ENCODE peak calls at places on chromosomes 5 and 9, in four cellular contexts. U is endothelial cell, Q is coronary artery, V is MCF 10A. Z is an unnamed sample.

GRCh38 chr9:81535542-81536241 is 153.7 kb downstream of the TLE1 start:
- DNase-seq in V (peak; percentile 81), U (no peak), Q (no peak), Z (no peak)

GRCh38 chr5:57804007-57804444 is 321.4 kb upstream of the ACTBL2 start:
- DNase-seq in Q (no peak), U (no peak), V (no peak), Z (no peak)

GRCh38 chr5:23305055-23305454 is 202.4 kb upstream of the PRDM9 start:
- DNase-seq in V (no peak), U (no peak), Q (no peak), Z (no peak)

GRCh38 chr5:85049020-85049419 is 664.3 kb upstream of the EDIL3 start:
- DNase-seq in U (peak; percentile 12), V (peak; percentile 3), Q (no peak), Z (peak; percentile 1)

GRCh38 chr9:127158995-127159801 is 36.8 kb upstream of the ANGPTL2 start:
- DNase-seq in Q (no peak), U (no peak), V (peak; percentile 69), Z (no peak)

GRCh38 chr9:21350787-21351186 is at the start of gene IFNA6:
- DNase-seq in V (no peak), U (no peak), Q (no peak), Z (no peak)

GRCh38 chr5:15463231-15463630 is 36.7 kb upstream of the FBXL7 start:
- DNase-seq in V (no peak), U (no peak), Q (no peak), Z (peak; percentile 17)

GRCh38 chr5:172505403-172505759 is 51.1 kb upstream of the SH3PXD2B start:
- DNase-seq in U (peak; percentile 0), V (no peak), Q (peak; percentile 22), Z (no peak)

GRCh38 chr5:604391-604831 is 7.7 kb upstream of the CEP72 start:
- DNase-seq in Q (no peak), U (no peak), V (no peak), Z (no peak)

GRCh38 chr5:181566-181965 is 9.7 kb upstream of the LRRC14B start:
- DNase-seq in U (no peak), V (no peak), Q (no peak), Z (no peak)

GRCh38 chr9:113796651-113797426 is 79.3 kb upstream of the ZNF618 start:
- DNase-seq in V (no peak), Q (no peak), U (no peak), Z (no peak)

GRCh38 chr5:89478856-89479255 is 595.9 kb upstream of the MEF2C start:
- DNase-seq in V (no peak), U (no peak), Q (no peak), Z (no peak)

GRCh38 chr5:167305591-167306213 is 985.7 kb upstream of the WWC1 start:
- DNase-seq in U (no peak), V (no peak), Q (no peak), Z (no peak)

GRCh38 chr5:100900142-100900795 is 2.8 kb downstream of the ST8SIA4 start:
- DNase-seq in U (peak; percentile 52), V (peak; percentile 60), Q (no peak), Z (no peak)

GRCh38 chr9:70407081-70407503 is 7.4 kb downstream of the KLF9 start:
- DNase-seq in Q (no peak), U (no peak), V (peak; percentile 50), Z (no peak)

GRCh38 chr9:95157491-95158151 is 159.9 kb downstream of the FANCC start:
- DNase-seq in V (peak; percentile 69), Q (no peak), U (no peak), Z (no peak)

GRCh38 chr9:131590907-131591844 is 45.9 kb downstream of the PRRT1B start:
- DNase-seq in U (peak; percentile 77), Q (peak; percentile 85), V (peak; percentile 77), Z (peak; percentile 35)

GRCh38 chr5:139579-140442 is 47.8 kb downstream of the PLEKHG4B start:
- DNase-seq in V (no peak), Q (no peak), U (no peak), Z (no peak)

GRCh38 chr5:95861858-95862561 is 39.5 kb upstream of the GLRX start:
- DNase-seq in Q (no peak), U (no peak), V (peak; percentile 90), Z (no peak)

GRCh38 chr5:74631088-74631960 is 9.2 kb downstream of the ENC1 start:
- DNase-seq in V (peak; percentile 72), U (no peak), Q (no peak), Z (no peak)

GRCh38 chr5:101012880-101013279 is 109.8 kb upstream of the ST8SIA4 start:
- DNase-seq in V (no peak), Q (no peak), U (no peak), Z (no peak)

DNA sequence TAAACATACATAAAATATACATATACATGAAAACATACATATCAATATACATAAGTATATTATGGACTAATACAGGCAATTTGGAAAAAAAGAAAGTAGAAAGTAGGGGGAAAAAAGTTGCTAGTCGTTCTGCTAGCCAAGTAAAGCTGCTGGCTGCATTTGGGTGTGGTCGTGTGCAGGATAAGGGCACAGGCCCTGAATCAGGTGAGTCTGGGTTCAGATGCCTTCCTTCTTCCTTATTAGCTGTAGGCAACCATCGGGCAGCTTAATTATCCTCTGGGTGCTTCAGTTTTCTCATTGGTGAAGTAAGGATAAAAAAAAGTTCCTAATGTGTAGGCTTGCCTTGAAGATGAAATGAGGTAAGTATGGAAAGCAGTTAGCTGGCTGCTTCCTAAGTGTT is 59.2 kb upstream of the SPRY4 start:
- DNase-seq in V (no peak), Q (no peak), U (no peak), Z (no peak)
- TF ChIP-seq CTCF in V (no peak), Q (no peak), U (no peak), Z (no peak)

DNA sequence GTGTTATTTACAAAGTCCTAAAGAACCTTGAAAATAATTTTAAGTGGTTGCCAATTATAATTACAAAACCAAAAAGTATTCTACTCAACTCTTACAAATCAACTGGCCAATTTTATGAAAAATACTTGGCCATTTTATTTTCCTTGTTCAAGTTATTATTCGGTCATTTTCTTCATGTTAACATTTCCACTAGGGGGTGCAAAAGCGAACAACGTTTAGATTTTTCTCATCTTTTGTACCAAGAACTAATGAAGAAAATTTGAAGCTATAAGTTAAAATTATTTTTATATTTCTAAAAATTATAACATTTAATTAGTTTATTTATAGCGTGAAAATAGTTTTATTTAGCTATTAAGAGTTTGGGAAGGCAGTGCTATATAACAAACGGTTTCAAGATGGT is 1453.3 kb downstream of the MAT2B start:
- DNase-seq in Q (no peak), V (peak; percentile 14), U (no peak), Z (no peak)
- TF ChIP-seq CTCF in Q (no peak), V (no peak), U (peak; percentile 40), Z (no peak)

GRCh38 chr9:136572003-136572595 is 26.3 kb upstream of the NOTCH1 start:
- DNase-seq in U (peak; percentile 57), Q (no peak), V (no peak), Z (no peak)
- TF ChIP-seq CTCF in U (no peak), Q (no peak), V (no peak), Z (no peak)

GRCh38 chr5:168366124-168366523 is 74.7 kb downstream of the WWC1 start:
- DNase-seq in Q (no peak), U (peak; percentile 9), V (peak; percentile 87), Z (no peak)

GRCh38 chr5:168364738-168365550 is 73.5 kb downstream of the WWC1 start:
- DNase-seq in Q (no peak), V (peak; percentile 84), U (peak; percentile 21), Z (no peak)

GRCh38 chr5:168362097-168362885 is 70.8 kb downstream of the WWC1 start:
- DNase-seq in Q (no peak), V (no peak), U (no peak), Z (peak; percentile 94)

GRCh38 chr5:168365581-168366081 is 74.2 kb downstream of the WWC1 start:
- DNase-seq in Q (no peak), V (peak; percentile 92), U (peak; percentile 6), Z (no peak)

DNA sequence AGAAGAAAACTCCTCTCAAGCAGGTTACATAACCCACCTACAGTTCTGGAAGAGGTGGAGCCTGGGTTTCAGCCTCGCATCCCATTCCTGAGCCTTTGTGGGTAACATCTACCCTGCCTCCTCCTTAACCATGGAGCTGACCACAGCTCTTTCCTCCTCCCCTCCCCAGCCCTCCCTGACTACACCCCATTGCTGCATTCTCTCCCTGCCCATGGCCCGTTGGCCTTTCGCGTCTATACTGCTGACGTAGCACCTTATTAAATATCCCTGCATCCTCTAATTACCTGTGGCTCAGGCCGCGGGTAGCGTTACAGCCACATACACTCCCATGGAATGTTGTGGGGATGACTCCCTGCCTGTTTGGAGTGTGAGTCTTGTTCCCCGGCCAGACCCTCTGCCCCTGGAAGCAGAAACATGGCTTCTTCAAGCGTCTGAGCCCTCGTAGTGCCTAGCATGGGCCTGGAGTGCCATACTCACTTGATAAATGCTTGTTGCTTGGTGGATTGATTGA is 72.8 kb downstream of the WWC1 start:
- DNase-seq in U (no peak), V (peak; percentile 58), Q (no peak), Z (no peak)
- TF ChIP-seq CTCF in U (no peak), V (no peak), Q (no peak), Z (no peak)

GRCh38 chr5:78127875-78128274 is 166.6 kb downstream of the AP3B1 start:
- DNase-seq in Q (no peak), V (no peak), U (peak; percentile 29), Z (no peak)

GRCh38 chr5:78132507-78132906 is 162.0 kb downstream of the AP3B1 start:
- DNase-seq in V (no peak), U (no peak), Q (no peak), Z (no peak)

GRCh38 chr5:78133423-78133822 is 161.1 kb downstream of the AP3B1 start:
- DNase-seq in Q (no peak), V (no peak), U (no peak), Z (no peak)

GRCh38 chr5:78129632-78130031 is 164.9 kb downstream of the AP3B1 start:
- DNase-seq in U (no peak), V (no peak), Q (no peak), Z (no peak)
- TF ChIP-seq CTCF in U (no peak), V (no peak), Q (no peak), Z (no peak)

GRCh38 chr9:4850611-4851010 is 57.9 kb downstream of the RCL1 start:
- DNase-seq in V (no peak), U (no peak), Q (no peak), Z (no peak)

GRCh38 chr9:4854191-4854590 is 61.4 kb downstream of the RCL1 start:
- DNase-seq in Q (no peak), V (no peak), U (no peak), Z (no peak)

GRCh38 chr9:4844439-4844838 is 51.7 kb downstream of the RCL1 start:
- DNase-seq in Q (no peak), U (peak; percentile 12), V (no peak), Z (no peak)

GRCh38 chr9:4852419-4852818 is 59.7 kb downstream of the RCL1 start:
- DNase-seq in V (no peak), Q (no peak), U (no peak), Z (no peak)

DNA sequence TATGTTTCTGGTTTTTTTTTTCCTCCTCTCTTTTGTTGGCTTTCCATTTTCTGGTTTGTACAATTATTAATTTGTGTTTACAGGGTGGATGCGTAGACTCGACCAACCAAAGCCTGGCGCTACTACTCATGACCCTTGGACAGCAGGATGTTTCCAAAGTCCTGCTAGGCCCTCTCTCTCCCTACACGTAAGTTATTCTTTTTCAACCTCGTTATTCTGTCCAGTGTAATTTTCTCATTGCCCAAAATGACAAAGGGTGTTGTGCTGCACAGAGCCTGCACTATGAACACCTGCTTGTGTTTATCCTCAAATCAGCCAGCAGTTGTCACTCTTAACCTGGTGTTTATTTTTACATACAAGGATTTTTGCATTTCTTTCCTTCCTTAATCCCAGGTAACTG is 56.6 kb downstream of the RCL1 start:
- DNase-seq in U (no peak), V (no peak), Q (no peak), Z (no peak)
- TF ChIP-seq CTCF in U (no peak), V (no peak), Q (no peak), Z (peak; percentile 44)